ENCODE peak calls at places on chromosomes 13 and 19, in eight cellular contexts. T is transverse colon, F is HCT116, O is breast epithelium, J is esophagus muscularis mucosa, I is spleen, M is H1, Y is stomach. S is an unnamed sample.

GRCh38 chr19:7942981-7943443 is 454 bp downstream of the TIMM44 start:
- DNase-seq in T (no peak), M (no peak), Y (no peak), F (no peak), J (no peak), I (no peak), O (no peak), S (no peak)

GRCh38 chr13:102597029-102598015 is 536 bp downstream of the TPP2 start:
- DNase-seq in O (no peak), Y (no peak), M (no peak), T (peak), F (no peak), J (no peak), I (no peak), S (peak)

GRCh38 chr19:51702103-51702753 is 9.1 kb downstream of the SPACA6 start:
- DNase-seq in O (peak), T (peak), F (no peak), M (peak), Y (peak), J (peak), I (peak), S (no peak)

GRCh38 chr13:78701383-78701782 is 42.4 kb upstream of the OBI1 start:
- DNase-seq in J (no peak), Y (no peak), F (no peak), M (no peak), O (no peak), T (no peak), I (no peak), S (no peak)

GRCh38 chr19:39829702-39830275 is 4.2 kb downstream of the DYRK1B start:
- DNase-seq in F (no peak), I (no peak), T (no peak), Y (no peak), M (no peak), J (no peak), O (no peak), S (no peak)

GRCh38 chr13:102325321-102325720 is 76.5 kb downstream of the FGF14 start:
- DNase-seq in Y (no peak), F (no peak), J (no peak), O (no peak), M (no peak), T (no peak), I (no peak), S (no peak)

GRCh38 chr13:30898721-30899188 is 7.3 kb upstream of the MEDAG start:
- DNase-seq in T (no peak), Y (no peak), M (no peak), J (no peak), O (no peak), I (no peak), F (no peak), S (no peak)

GRCh38 chr13:50309872-50310594 is 294.8 kb downstream of the KCNRG start:
- DNase-seq in M (no peak), T (no peak), I (no peak), J (no peak), O (no peak), Y (no peak), F (no peak), S (no peak)

GRCh38 chr19:47663911-47664771 is 49.1 kb upstream of the EHD2 start:
- DNase-seq in F (no peak), I (no peak), O (peak), Y (peak), M (no peak), J (peak), T (peak), S (peak)

GRCh38 chr19:29378126-29378525 is 147.7 kb upstream of the VSTM2B start:
- DNase-seq in I (no peak), O (peak), Y (no peak), T (no peak), F (no peak), J (no peak), M (no peak), S (no peak)

GRCh38 chr13:100304241-100304640 is 215.3 kb downstream of the PCCA start:
- DNase-seq in T (no peak), O (no peak), J (no peak), F (no peak), I (no peak), Y (no peak), M (no peak), S (no peak)

GRCh38 chr13:27425918-27426630 is 1.7 kb downstream of the GTF3A start:
- DNase-seq in I (peak), O (peak), T (peak), M (no peak), F (peak), Y (peak), J (peak), S (peak)

GRCh38 chr13:32581177-32581786 is 5.0 kb upstream of the PDS5B start:
- DNase-seq in J (no peak), Y (no peak), F (peak), T (no peak), I (no peak), M (no peak), O (no peak), S (no peak)

GRCh38 chr19:30887042-30887441 is 462.2 kb downstream of the TSHZ3 start:
- DNase-seq in O (no peak), Y (no peak), I (no peak), J (no peak), T (no peak), M (no peak), F (no peak), S (no peak)

GRCh38 chr13:77358001-77358400 is 31.1 kb upstream of the MYCBP2 start:
- DNase-seq in J (no peak), F (no peak), O (no peak), T (no peak), I (no peak), Y (no peak), M (no peak), S (no peak)

GRCh38 chr13:113002206-113002821 is 33.3 kb downstream of the MCF2L start:
- DNase-seq in F (no peak), O (no peak), J (no peak), T (peak), M (peak), Y (no peak), I (no peak), S (no peak)

GRCh38 chr19:4474504-4475136 is 2.5 kb downstream of the HDGFL2 start:
- DNase-seq in M (peak), I (no peak), O (no peak), F (no peak), J (no peak), Y (no peak), T (no peak), S (no peak)

GRCh38 chr19:4472174-4472974 is at the start of gene HDGFL2:
- DNase-seq in M (no peak), I (peak), J (no peak), T (no peak), F (no peak), O (no peak), Y (no peak), S (no peak)

GRCh38 chr19:4471400-4472173 is 510 bp upstream of the HDGFL2 start:
- DNase-seq in T (peak), J (peak), F (peak), I (peak), M (peak), Y (peak), O (peak), S (peak)

GRCh38 chr19:4473708-4474503 is 1.8 kb downstream of the HDGFL2 start:
- DNase-seq in I (no peak), Y (no peak), M (no peak), O (no peak), T (no peak), F (no peak), J (no peak), S (no peak)

GRCh38 chr19:4473011-4473410 is 914 bp downstream of the HDGFL2 start:
- DNase-seq in J (no peak), F (no peak), I (peak), T (no peak), M (no peak), O (no peak), Y (no peak), S (no peak)
- H3K27ac ChIP-seq in J (peak), F (peak), I (no peak), T (peak), M (no peak), O (peak), Y (no peak), S (peak)

DNA sequence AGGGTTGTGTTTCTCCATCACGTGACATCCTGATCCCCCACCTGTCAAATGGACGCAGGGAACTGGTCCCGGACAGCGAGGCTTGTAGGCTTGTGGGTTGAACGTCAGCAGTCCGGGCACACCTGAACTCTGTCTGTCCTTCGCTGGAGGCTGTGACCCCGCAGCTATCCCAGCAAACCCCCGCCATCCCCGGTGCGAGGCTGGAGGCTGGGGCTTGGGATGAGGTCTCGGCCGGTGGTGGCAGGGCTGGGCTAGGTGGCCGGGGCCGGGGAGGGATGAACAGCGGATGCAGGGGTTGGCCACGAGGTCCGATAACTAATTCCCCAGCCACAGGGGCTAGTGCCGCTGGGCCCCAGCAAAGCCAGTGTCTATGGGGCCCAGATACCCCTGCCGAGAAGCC is 8.8 kb downstream of the LSM7 start:
- DNase-seq in M (no peak), T (no peak), F (no peak), I (no peak), J (no peak), O (no peak), Y (no peak), S (no peak)
- TF ChIP-seq POLR2AphosphoS5 in M (no peak), T (no peak), F (no peak), I (no peak), J (no peak), O (no peak), Y (no peak), S (no peak)

DNA sequence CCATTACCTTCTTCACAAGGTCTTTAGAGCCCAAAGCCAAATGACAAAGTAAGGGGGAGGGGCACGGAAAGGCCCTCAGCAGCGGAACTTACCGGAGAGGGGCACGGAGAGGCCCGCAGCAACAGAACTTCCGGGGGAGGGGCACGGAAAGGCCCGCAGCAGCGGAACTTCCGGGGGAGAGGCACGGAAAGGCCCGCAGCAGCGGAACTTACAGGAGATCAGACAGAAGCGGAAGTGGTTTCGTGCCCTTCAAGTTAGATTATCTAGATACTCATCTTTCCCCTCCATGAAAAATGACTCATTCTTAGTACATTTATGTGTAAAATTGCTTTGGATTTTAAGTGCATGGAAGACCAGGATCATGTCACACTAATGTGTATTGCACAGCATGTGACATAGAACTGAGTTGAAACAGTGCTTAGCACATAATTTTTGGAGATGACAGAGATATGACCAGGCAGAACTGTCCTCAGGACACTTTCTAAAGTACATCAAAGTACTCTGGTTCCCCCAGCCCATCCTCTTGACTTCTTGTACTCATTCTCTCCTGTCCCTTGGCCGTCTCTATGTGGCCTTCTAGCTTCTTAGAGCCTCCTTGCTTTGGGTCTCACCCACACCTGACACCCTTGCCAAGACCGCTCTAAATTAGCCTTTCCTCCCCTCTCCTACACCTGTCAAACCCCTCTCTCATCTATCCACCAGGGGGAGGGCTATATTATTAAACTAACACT is 25.7 kb upstream of the TPTE2 start:
- DNase-seq in T (peak), I (peak), Y (peak), F (no peak), J (peak), O (no peak), M (no peak), S (peak)
- H3K27ac ChIP-seq in T (no peak), I (peak), Y (no peak), F (no peak), J (no peak), O (no peak), M (no peak), S (peak)

GRCh38 chr19:21148681-21149080 is 6.8 kb downstream of the ZNF431 start:
- DNase-seq in O (no peak), T (no peak), M (no peak), I (no peak), F (no peak), J (peak), Y (no peak), S (no peak)
- TF ChIP-seq POLR2AphosphoS5 in O (no peak), T (no peak), M (no peak), I (no peak), F (no peak), J (no peak), Y (no peak), S (no peak)

GRCh38 chr13:29505950-29506349 is 89.5 kb downstream of the SLC7A1 start:
- DNase-seq in F (no peak), M (no peak), I (peak), O (no peak), T (no peak), Y (no peak), J (no peak), S (no peak)

GRCh38 chr13:29508130-29508873 is 87.2 kb downstream of the SLC7A1 start:
- DNase-seq in Y (peak), M (peak), J (peak), F (peak), O (peak), T (peak), I (peak), S (peak)

GRCh38 chr13:29505511-29505910 is 90.0 kb downstream of the SLC7A1 start:
- DNase-seq in M (no peak), F (no peak), I (peak), J (no peak), O (no peak), T (no peak), Y (no peak), S (no peak)

GRCh38 chr13:29508874-29509249 is 86.6 kb downstream of the SLC7A1 start:
- DNase-seq in O (no peak), Y (no peak), T (no peak), F (no peak), J (no peak), M (no peak), I (peak), S (no peak)

GRCh38 chr13:29507356-29507755 is 88.1 kb downstream of the SLC7A1 start:
- DNase-seq in Y (no peak), O (no peak), F (no peak), M (no peak), T (no peak), J (no peak), I (peak), S (no peak)
- H3K27ac ChIP-seq in Y (no peak), O (no peak), F (no peak), M (no peak), T (no peak), J (peak), I (no peak), S (no peak)

GRCh38 chr13:42271337-42272114 is 426 bp upstream of the AKAP11 start:
- DNase-seq in T (peak), Y (peak), F (peak), I (peak), M (peak), J (peak), O (peak), S (peak)
- TF ChIP-seq POLR2AphosphoS5 in T (no peak), Y (peak), F (peak), I (peak), M (no peak), J (peak), O (peak), S (no peak)

DNA sequence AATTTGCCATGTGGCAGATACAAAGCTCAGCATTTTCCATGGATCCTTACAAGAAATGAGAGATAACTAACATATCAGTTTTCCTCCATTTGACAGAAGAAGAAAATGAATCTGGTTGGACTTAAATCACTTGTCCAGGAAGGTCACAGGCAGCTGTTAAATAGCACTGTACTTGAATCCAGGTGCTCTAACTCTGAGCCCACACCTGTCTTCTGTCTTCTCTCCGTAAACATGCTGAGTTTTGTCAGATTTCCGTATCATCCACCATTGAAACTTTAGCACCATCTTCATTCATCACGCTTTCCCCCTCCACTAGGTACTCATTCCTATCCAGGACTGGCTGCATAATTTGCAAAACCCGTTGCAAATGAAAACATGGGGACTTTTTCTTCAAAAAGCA is 12.6 kb upstream of the ARGLU1 start:
- DNase-seq in O (no peak), M (no peak), F (no peak), T (no peak), J (no peak), I (no peak), Y (no peak), S (no peak)
- H3K27ac ChIP-seq in O (no peak), M (no peak), F (no peak), T (no peak), J (no peak), I (no peak), Y (no peak), S (no peak)